ENCODE peak calls at places on chromosome 12, in four cellular contexts. L, A, Z and N are unnamed samples.

GRCh38 chr12:2629051-2629450 is 165.7 kb upstream of the FKBP4 start:
- DNase-seq in L (no peak), A (no peak), Z (no peak), N (no peak)

GRCh38 chr12:2970744-2971143 is 11.5 kb downstream of the TEAD4 start:
- DNase-seq in L (no peak), A (no peak), Z (no peak), N (no peak)

GRCh38 chr12:120586860-120587259 is 5.7 kb upstream of the POP5 start:
- DNase-seq in L (no peak), A (no peak), Z (no peak), N (no peak)

GRCh38 chr12:56800221-56800620 is 37.1 kb downstream of the HSD17B6 start:
- DNase-seq in L (no peak), A (no peak), Z (no peak), N (no peak)

GRCh38 chr12:49357099-49357678 is 10.1 kb upstream of the SPATS2 start:
- DNase-seq in L (no peak), A (no peak), Z (no peak), N (no peak)

GRCh38 chr12:130154276-130154675 is 8.0 kb upstream of the FZD10 start:
- DNase-seq in L (no peak), A (no peak), Z (no peak), N (no peak)

GRCh38 chr12:663293-663871 is at the start of gene NINJ2:
- DNase-seq in L (no peak), A (no peak), Z (no peak), N (no peak)

GRCh38 chr12:28578361-28578760 is 388.1 kb downstream of the CCDC91 start:
- DNase-seq in L (no peak), A (no peak), Z (no peak), N (no peak)

GRCh38 chr12:56699020-56699661 is 11.1 kb upstream of the PTGES3 start:
- DNase-seq in L (no peak), A (no peak), Z (no peak), N (no peak)

GRCh38 chr12:15596174-15596573 is 193.0 kb downstream of the EPS8 start:
- DNase-seq in L (no peak), A (no peak), Z (no peak), N (no peak)

GRCh38 chr12:47085815-47086252 is 6.1 kb upstream of the AMIGO2 start:
- DNase-seq in L (peak), A (peak), Z (peak), N (no peak)

GRCh38 chr12:17588968-17589367 is 501.0 kb downstream of the RERGL start:
- DNase-seq in L (no peak), A (no peak), Z (no peak), N (no peak)

GRCh38 chr12:51631591-51631990 is 40.6 kb downstream of the SCN8A start:
- DNase-seq in L (peak), A (no peak), Z (no peak), N (no peak)

GRCh38 chr12:26928661-26929060 is 9.1 kb downstream of the INTS13 start:
- DNase-seq in L (no peak), A (no peak), Z (no peak), N (no peak)

GRCh38 chr12:63103489-63104131 is 47.4 kb downstream of the AVPR1A start:
- DNase-seq in L (no peak), A (peak), Z (no peak), N (no peak)

GRCh38 chr12:113066806-113067400 is 10.4 kb downstream of the DTX1 start:
- DNase-seq in L (no peak), A (peak), Z (no peak), N (no peak)

GRCh38 chr12:92899388-92900001 is 29.6 kb downstream of the EEA1 start:
- DNase-seq in L (peak), A (no peak), Z (no peak), N (no peak)

GRCh38 chr12:14431990-14432389 is 66.5 kb downstream of the ATF7IP start:
- DNase-seq in L (no peak), A (no peak), Z (no peak), N (no peak)

GRCh38 chr12:51620448-51620847 is 29.4 kb downstream of the SCN8A start:
- DNase-seq in L (no peak), A (no peak), Z (no peak), N (no peak)

GRCh38 chr12:67665679-67666078 is 17.1 kb downstream of the DYRK2 start:
- DNase-seq in L (no peak), A (no peak), Z (no peak), N (no peak)

GRCh38 chr12:46590991-46591703 is 218.6 kb upstream of the SLC38A2 start:
- DNase-seq in L (no peak), A (no peak), Z (no peak), N (no peak)